ENCODE peak calls at places on chromosomes 2 and 18, in four cellular contexts. R is K562, T is hepatocyte, O is astrocyte. B is an unnamed sample. For H3K4me1, the result is how much of the 10 kb centered on the place peaks cover.

GRCh38 chr2:192122946-192123345 is 71.8 kb downstream of the TMEFF2 start:
- DNase-seq in R (no peak), T (no peak), O (no peak), B (no peak)

GRCh38 chr2:172107690-172108586 is 5.2 kb upstream of the DLX2 start:
- DNase-seq in R (no peak), T (no peak), O (no peak), B (no peak)

GRCh38 chr2:156445311-156446218 is 9.4 kb downstream of the GPD2 start:
- DNase-seq in R (peak), T (no peak), O (peak), B (no peak)

GRCh38 chr2:64296695-64297346 is 152.6 kb upstream of the PELI1 start:
- DNase-seq in R (no peak), T (no peak), O (no peak), B (no peak)

GRCh38 chr2:66233981-66234380 is 200.9 kb upstream of the MEIS1 start:
- DNase-seq in R (no peak), T (peak), O (no peak), B (peak)

GRCh38 chr2:118186110-118186857 is 98.0 kb downstream of the INSIG2 start:
- DNase-seq in R (no peak), T (peak), O (peak), B (peak)

GRCh38 chr2:207142461-207142860 is 23.3 kb downstream of the KLF7 start:
- DNase-seq in R (no peak), T (no peak), O (no peak), B (no peak)

GRCh38 chr18:9259148-9259547 is 75.4 kb upstream of the TWSG1 start:
- DNase-seq in R (no peak), T (no peak), O (no peak), B (no peak)

GRCh38 chr2:84487298-84487996 is 28.4 kb upstream of the SUCLG1 start:
- DNase-seq in R (no peak), T (no peak), O (peak), B (peak)

GRCh38 chr2:32068-32467 is 14.2 kb downstream of the FAM110C start:
- DNase-seq in R (no peak), T (no peak), O (no peak), B (no peak)

GRCh38 chr2:237687666-237688065 is 60.3 kb downstream of the LRRFIP1 start:
- DNase-seq in R (no peak), T (peak), O (peak), B (peak)

GRCh38 chr2:204024503-204024902 is 87.9 kb downstream of the ICOS start:
- DNase-seq in R (peak), T (peak), O (peak), B (peak)

GRCh38 chr2:5691659-5692529 is at the start of gene SOX11:
- DNase-seq in R (no peak), T (peak), O (peak), B (no peak)

GRCh38 chr2:231134910-231135650 is 10.2 kb upstream of the HTR2B start:
- DNase-seq in R (no peak), T (no peak), O (no peak), B (no peak)

GRCh38 chr2:223222397-223222796 is 170.4 kb downstream of the KCNE4 start:
- DNase-seq in R (no peak), T (no peak), O (peak), B (no peak)

GRCh38 chr18:574456-575228 is 5.5 kb upstream of the CETN1 start:
- DNase-seq in R (no peak), T (no peak), O (no peak), B (no peak)

GRCh38 chr2:14702258-14702657 is 69.7 kb downstream of the LRATD1 start:
- DNase-seq in R (no peak), T (no peak), O (peak), B (no peak)

GRCh38 chr2:121596221-121597080 is 52.8 kb downstream of the CLASP1 start:
- DNase-seq in R (peak), T (peak), O (peak), B (peak)

GRCh38 chr2:42914314-42914713 is 121.9 kb upstream of the HAAO start:
- DNase-seq in R (no peak), T (no peak), O (no peak), B (no peak)

GRCh38 chr2:142150453-142150852 is 19.6 kb upstream of the LRP1B start:
- DNase-seq in R (no peak), T (no peak), O (no peak), B (no peak)

GRCh38 chr18:13223341-13224148 is 5.0 kb downstream of the LDLRAD4 start:
- DNase-seq in R (no peak), T (no peak), O (no peak), B (peak)

GRCh38 chr18:21669736-21670135 is 34.8 kb downstream of the ABHD3 start:
- DNase-seq in R (no peak), T (no peak), O (no peak), B (peak)

GRCh38 chr2:16890081-16890480 is 224.4 kb upstream of the CYRIA start:
- DNase-seq in R (no peak), T (no peak), O (no peak), B (no peak)

GRCh38 chr2:20650412-20650879 is 452 bp downstream of the HS1BP3 start:
- DNase-seq in R (no peak), T (peak), O (no peak), B (peak)

GRCh38 chr2:97714084-97714949 is 941 bp downstream of the ZAP70 start:
- DNase-seq in R (no peak), T (no peak), O (no peak), B (no peak)
- H3K4me1 ChIP-seq in R (under half), T (under half), O (under half), B (under half)

DNA sequence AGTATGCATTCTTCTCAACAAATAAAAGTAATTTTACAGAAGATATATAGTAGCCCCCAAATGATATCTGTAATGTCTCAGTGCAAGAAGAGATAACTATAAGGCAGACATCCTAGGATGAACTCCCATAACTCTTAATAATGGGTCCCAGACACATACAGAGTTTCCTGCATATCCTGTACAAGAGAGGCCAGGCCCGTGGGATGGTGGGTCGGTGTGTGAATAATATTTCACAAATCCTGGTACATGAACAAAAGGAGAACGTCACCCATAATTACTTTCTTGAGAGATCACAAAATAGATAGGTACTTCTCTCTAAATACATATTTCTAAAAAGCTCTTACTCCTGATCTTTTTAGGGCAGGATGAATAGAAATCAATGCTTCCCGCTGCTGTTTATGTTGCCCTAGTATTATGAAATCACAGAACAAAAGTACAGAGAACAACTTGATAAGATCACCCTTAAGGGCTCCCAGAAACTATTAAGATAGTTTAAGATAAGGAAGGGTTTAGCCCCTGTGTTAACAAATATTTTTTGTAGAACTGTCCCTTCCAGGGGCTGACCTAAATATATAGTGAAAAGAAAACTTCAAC is 5.4 kb downstream of the IRS1 start:
- DNase-seq in R (no peak), T (no peak), O (no peak), B (no peak)
- H3K4me1 ChIP-seq in R (under half), T (under half), O (under half), B (under half)

DNA sequence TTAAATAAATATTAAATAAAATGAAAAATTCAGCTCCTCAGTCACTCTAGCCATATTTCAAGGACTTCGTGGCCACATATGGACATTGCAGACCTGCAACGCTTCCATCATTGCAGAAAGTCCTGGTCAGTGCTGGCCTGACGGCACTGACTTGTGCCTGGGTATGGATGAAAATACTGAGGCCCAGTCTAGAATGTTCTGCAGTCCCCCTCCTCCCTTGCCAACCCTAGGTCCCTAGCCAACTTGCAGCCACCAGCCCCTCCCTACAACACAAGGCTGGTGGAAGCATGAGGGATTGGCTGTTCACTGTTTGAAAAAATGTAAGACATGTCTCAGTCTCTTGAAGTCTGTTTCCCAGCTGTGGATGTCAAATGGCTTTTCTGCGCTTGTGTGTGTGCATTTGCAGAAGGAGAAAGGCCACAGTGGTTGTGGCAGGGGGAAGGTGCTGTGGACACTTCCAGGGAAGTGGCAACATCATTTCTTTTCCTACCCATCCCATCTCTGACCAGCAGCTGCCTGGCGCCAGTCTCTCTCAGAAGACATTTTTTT is 9.9 kb downstream of the IGFBP5 start:
- DNase-seq in R (no peak), T (no peak), O (no peak), B (no peak)
- H3K4me1 ChIP-seq in R (under half), T (under half), O (under half), B (under half)

GRCh38 chr2:218327451-218327850 is 29.2 kb upstream of the CATIP start:
- DNase-seq in R (no peak), T (no peak), O (no peak), B (no peak)
- H3K4me1 ChIP-seq in R (under half), T (under half), O (under half), B (under half)

GRCh38 chr2:54670485-54671009 is 52.9 kb upstream of the EML6 start:
- DNase-seq in R (no peak), T (no peak), O (no peak), B (no peak)

GRCh38 chr2:54667726-54668650 is 55.5 kb upstream of the EML6 start:
- DNase-seq in R (no peak), T (no peak), O (no peak), B (no peak)

GRCh38 chr2:54669677-54670484 is 53.6 kb upstream of the EML6 start:
- DNase-seq in R (no peak), T (peak), O (no peak), B (no peak)

GRCh38 chr2:54666741-54667639 is 56.5 kb upstream of the EML6 start:
- DNase-seq in R (no peak), T (peak), O (peak), B (no peak)

DNA sequence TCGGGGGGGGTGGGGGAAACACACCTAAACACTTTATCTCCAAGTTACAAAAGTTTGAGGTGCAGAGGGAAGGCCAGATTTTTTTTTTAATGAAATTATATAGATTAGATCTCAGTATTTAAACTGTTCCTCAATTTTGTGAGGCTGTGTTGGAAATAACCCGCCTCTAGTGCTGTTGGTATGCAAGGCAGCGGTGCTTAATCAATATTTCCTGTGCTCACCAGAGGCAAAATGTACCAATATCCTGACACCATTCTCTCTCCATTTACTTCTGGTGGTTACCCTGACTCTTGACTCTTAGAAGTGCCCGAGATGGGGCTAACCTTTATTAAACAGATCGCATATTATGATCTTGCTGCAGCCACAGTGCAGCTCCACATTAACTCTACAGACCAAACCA is 54.8 kb upstream of the EML6 start:
- DNase-seq in R (no peak), T (no peak), O (no peak), B (no peak)
- H3K4me1 ChIP-seq in R (under half), T (half or more), O (under half), B (under half)

GRCh38 chr18:55300469-55301195 is 287.4 kb downstream of the TCF4 start:
- DNase-seq in R (peak), T (peak), O (no peak), B (no peak)

GRCh38 chr18:55306338-55306737 is 281.7 kb downstream of the TCF4 start:
- DNase-seq in R (no peak), T (no peak), O (no peak), B (no peak)

GRCh38 chr18:55301196-55301540 is 286.8 kb downstream of the TCF4 start:
- DNase-seq in R (no peak), T (no peak), O (no peak), B (no peak)

GRCh38 chr18:55301836-55302235 is 286.2 kb downstream of the TCF4 start:
- DNase-seq in R (peak), T (no peak), O (no peak), B (no peak)

DNA sequence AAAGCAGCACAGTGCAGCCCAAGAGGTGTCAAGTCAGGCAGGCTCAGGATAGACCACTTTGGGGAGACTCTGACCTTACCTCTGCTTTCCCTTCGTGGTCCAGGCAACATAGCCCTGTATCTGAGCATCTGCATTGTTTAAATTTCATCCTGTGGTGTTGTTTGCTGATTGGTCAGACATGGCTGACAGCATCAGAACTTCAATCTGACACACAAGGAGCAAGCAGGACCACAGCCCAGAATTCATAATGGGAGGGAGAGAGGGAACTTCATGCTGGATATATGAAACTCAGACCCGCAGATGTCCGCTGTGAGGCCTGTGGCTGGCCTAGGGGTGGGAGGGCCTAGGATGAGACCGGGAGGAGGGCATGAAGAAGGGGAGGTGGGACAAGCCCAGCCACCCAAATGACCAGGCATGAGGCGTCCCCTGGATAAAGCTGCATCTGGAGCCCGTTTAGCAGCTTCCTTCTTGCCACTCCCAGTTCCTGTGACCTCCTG is 285.6 kb downstream of the TCF4 start:
- DNase-seq in R (peak), T (no peak), O (no peak), B (no peak)
- H3K4me1 ChIP-seq in R (under half), T (under half), O (under half), B (under half)

GRCh38 chr2:168178520-168178919 is 68.9 kb downstream of the STK39 start:
- DNase-seq in R (no peak), T (no peak), O (no peak), B (no peak)
- H3K4me1 ChIP-seq in R (under half), T (under half), O (under half), B (under half)

DNA sequence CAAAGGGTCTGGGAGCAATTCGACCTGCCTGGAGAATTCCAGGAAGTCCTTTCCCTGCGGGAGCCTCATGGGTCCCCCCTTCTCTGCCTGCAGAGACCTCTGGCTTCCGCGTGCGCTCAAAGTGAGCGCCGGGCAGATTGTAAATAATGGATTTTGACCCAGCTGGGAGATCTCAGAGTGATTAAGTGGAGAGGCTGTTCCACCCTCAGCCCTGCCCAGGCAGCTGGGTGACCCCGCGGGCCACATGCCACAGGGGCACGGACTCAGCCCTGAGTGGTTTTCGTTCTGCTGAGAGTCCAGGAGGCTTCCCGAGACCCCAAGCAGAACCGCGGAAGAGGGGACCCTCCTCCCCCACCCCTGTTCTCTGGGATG is 1.2 kb downstream of the KCNG2 start:
- DNase-seq in R (no peak), T (peak), O (no peak), B (peak)
- H3K4me1 ChIP-seq in R (under half), T (under half), O (under half), B (under half)

GRCh38 chr2:26351375-26352090 is 4.9 kb upstream of the ADGRF3 start:
- DNase-seq in R (no peak), T (no peak), O (no peak), B (no peak)
- H3K4me1 ChIP-seq in R (under half), T (under half), O (under half), B (under half)

GRCh38 chr18:79948719-79949411 is 2.6 kb downstream of the SLC66A2 start:
- DNase-seq in R (no peak), T (no peak), O (no peak), B (no peak)
- H3K4me1 ChIP-seq in R (under half), T (under half), O (under half), B (under half)